ENCODE peak calls at places on chromosomes 13 and 19, in nine cellular contexts. One of them, this sample, is unnamed.

GRCh38 chr19:17915940-17916593 is 16.7 kb upstream of the CCDC124 start:
- DNase-seq in cardiac fibroblast: no peak
- DNase-seq in coronary artery: no peak
- DNase-seq in stomach: peak; percentile 44
- DNase-seq in gastrocnemius medialis: no peak
- DNase-seq in AG10803: no peak
- DNase-seq in PC-3: peak; percentile 89
- DNase-seq in lung: no peak
- DNase-seq in endothelial cell of umbilical vein: no peak
- DNase-seq in this sample: peak; percentile 67

GRCh38 chr13:39959497-39959896 is 304.0 kb downstream of the COG6 start:
- DNase-seq in cardiac fibroblast: peak; percentile 43
- DNase-seq in coronary artery: no peak
- DNase-seq in stomach: no peak
- DNase-seq in gastrocnemius medialis: no peak
- DNase-seq in AG10803: no peak
- DNase-seq in PC-3: no peak
- DNase-seq in lung: no peak
- DNase-seq in endothelial cell of umbilical vein: no peak
- DNase-seq in this sample: no peak

GRCh38 chr19:48186015-48186414 is 15.5 kb downstream of the ZSWIM9 start:
- DNase-seq in cardiac fibroblast: no peak
- DNase-seq in coronary artery: no peak
- DNase-seq in stomach: no peak
- DNase-seq in gastrocnemius medialis: no peak
- DNase-seq in AG10803: no peak
- DNase-seq in PC-3: no peak
- DNase-seq in lung: no peak
- DNase-seq in endothelial cell of umbilical vein: no peak
- DNase-seq in this sample: no peak

GRCh38 chr19:48745208-48745995 is 1.3 kb downstream of the IZUMO1 start:
- DNase-seq in cardiac fibroblast: peak; percentile 72
- DNase-seq in coronary artery: no peak
- DNase-seq in stomach: peak; percentile 63
- DNase-seq in gastrocnemius medialis: peak; percentile 65
- DNase-seq in AG10803: peak; percentile 43
- DNase-seq in PC-3: peak; percentile 63
- DNase-seq in lung: peak; percentile 69
- DNase-seq in endothelial cell of umbilical vein: peak; percentile 56
- DNase-seq in this sample: no peak

GRCh38 chr19:29953352-29954247 is 11.6 kb downstream of the URI1 start:
- DNase-seq in cardiac fibroblast: no peak
- DNase-seq in coronary artery: no peak
- DNase-seq in stomach: no peak
- DNase-seq in gastrocnemius medialis: no peak
- DNase-seq in AG10803: no peak
- DNase-seq in PC-3: no peak
- DNase-seq in lung: no peak
- DNase-seq in endothelial cell of umbilical vein: no peak
- DNase-seq in this sample: no peak

GRCh38 chr13:71218960-71219359 is 648.0 kb downstream of the DACH1 start:
- DNase-seq in cardiac fibroblast: no peak
- DNase-seq in coronary artery: no peak
- DNase-seq in stomach: no peak
- DNase-seq in gastrocnemius medialis: no peak
- DNase-seq in AG10803: no peak
- DNase-seq in PC-3: peak; percentile 48
- DNase-seq in lung: no peak
- DNase-seq in endothelial cell of umbilical vein: peak; percentile 49
- DNase-seq in this sample: peak; percentile 3

GRCh38 chr19:44758596-44758995 is 10.1 kb downstream of the BCL3 start:
- DNase-seq in cardiac fibroblast: peak; percentile 59
- DNase-seq in coronary artery: no peak
- DNase-seq in stomach: no peak
- DNase-seq in gastrocnemius medialis: no peak
- DNase-seq in AG10803: no peak
- DNase-seq in PC-3: no peak
- DNase-seq in lung: no peak
- DNase-seq in endothelial cell of umbilical vein: no peak
- DNase-seq in this sample: no peak

GRCh38 chr19:50434525-50434924 is 1.8 kb downstream of the MYBPC2 start:
- DNase-seq in cardiac fibroblast: no peak
- DNase-seq in coronary artery: no peak
- DNase-seq in stomach: no peak
- DNase-seq in gastrocnemius medialis: peak; percentile 76
- DNase-seq in AG10803: no peak
- DNase-seq in PC-3: no peak
- DNase-seq in lung: no peak
- DNase-seq in endothelial cell of umbilical vein: no peak
- DNase-seq in this sample: no peak

GRCh38 chr13:40640845-40641458 is 25.5 kb downstream of the FOXO1 start:
- DNase-seq in cardiac fibroblast: no peak
- DNase-seq in coronary artery: no peak
- DNase-seq in stomach: no peak
- DNase-seq in gastrocnemius medialis: peak; percentile 70
- DNase-seq in AG10803: no peak
- DNase-seq in PC-3: peak; percentile 37
- DNase-seq in lung: no peak
- DNase-seq in endothelial cell of umbilical vein: no peak
- DNase-seq in this sample: no peak

DNA sequence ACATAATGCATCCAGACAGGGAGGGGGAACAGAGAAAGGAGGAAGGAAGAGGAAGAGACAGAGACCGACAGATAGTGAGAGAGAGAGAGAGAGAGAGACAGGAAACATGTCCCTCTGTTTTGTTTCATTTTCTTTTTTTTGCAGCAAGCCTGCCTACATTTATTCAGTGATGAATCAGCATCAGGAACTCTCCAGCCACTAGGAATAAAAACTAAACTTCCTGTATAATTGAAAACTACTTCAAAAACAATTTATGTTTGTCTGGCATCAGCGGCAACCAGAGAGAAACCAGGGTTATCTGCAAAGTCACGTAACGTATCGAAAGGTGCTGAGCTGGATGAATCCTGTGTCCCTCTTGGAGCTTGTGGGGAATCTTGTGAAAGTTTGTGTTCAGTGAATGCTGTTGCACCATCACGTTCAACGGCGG is 148.6 kb upstream of the SOX21 start:
- DNase-seq in cardiac fibroblast: peak; percentile 22
- DNase-seq in coronary artery: no peak
- DNase-seq in stomach: no peak
- DNase-seq in gastrocnemius medialis: no peak
- DNase-seq in AG10803: peak; percentile 21
- DNase-seq in PC-3: peak; percentile 31
- DNase-seq in lung: no peak
- DNase-seq in endothelial cell of umbilical vein: peak; percentile 80
- DNase-seq in this sample: no peak
- H3K4me3 ChIP-seq in cardiac fibroblast: peak overlapping the region; percentile 12
- H3K4me3 ChIP-seq in coronary artery: peak overlapping the region; percentile 56
- H3K4me3 ChIP-seq in stomach: peak overlapping the region; percentile 9
- H3K4me3 ChIP-seq in gastrocnemius medialis: peak overlapping the region; percentile 21
- H3K4me3 ChIP-seq in AG10803: peak overlapping the region; percentile 49
- H3K4me3 ChIP-seq in PC-3: peak overlapping the region; percentile 66
- H3K4me3 ChIP-seq in lung: no peak overlapping the region
- H3K4me3 ChIP-seq in endothelial cell of umbilical vein: peak overlapping the region; percentile 77
- H3K4me3 ChIP-seq in this sample: no peak overlapping the region

GRCh38 chr13:64471916-64472315 is 2758.2 kb downstream of the PCDH9 start:
- DNase-seq in cardiac fibroblast: peak; percentile 72
- DNase-seq in coronary artery: no peak
- DNase-seq in stomach: no peak
- DNase-seq in gastrocnemius medialis: no peak
- DNase-seq in AG10803: peak; percentile 57
- DNase-seq in PC-3: peak; percentile 48
- DNase-seq in lung: no peak
- DNase-seq in endothelial cell of umbilical vein: peak; percentile 66
- DNase-seq in this sample: no peak
- TF ChIP-seq CTCF in cardiac fibroblast: peak; percentile 47
- TF ChIP-seq CTCF in coronary artery: peak; percentile 21
- TF ChIP-seq CTCF in stomach: no peak
- TF ChIP-seq CTCF in gastrocnemius medialis: no peak
- TF ChIP-seq CTCF in AG10803: peak; percentile 60
- TF ChIP-seq CTCF in PC-3: peak; percentile 68
- TF ChIP-seq CTCF in lung: no peak
- TF ChIP-seq CTCF in endothelial cell of umbilical vein: peak; percentile 22
- TF ChIP-seq CTCF in this sample: peak; percentile 50

DNA sequence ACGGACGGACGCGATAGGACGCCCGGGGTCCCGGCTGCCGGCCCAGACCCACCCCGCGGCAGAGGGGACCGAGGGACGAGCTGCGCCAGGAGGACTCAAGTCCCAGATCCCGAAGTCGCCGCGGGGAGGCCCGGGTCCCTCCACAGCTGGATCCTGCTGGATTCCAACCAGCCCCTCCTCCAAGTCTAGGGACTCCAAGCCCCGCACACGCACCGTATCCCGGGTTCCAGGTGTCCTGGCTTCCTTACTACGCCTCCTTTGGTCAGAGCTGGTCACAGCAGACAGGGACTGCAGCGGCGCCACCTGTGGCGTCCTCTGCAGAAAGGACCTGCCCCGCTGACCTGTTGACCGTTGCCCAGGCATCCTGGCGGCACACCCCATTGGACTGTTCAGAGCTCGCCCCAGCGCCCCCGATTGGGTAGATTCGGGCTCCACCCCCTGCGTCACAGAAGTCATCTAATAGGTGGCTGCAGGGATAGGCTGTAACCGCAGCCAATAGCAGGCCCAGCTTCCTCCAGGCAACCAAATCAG is 29.0 kb upstream of the ZNF709 start:
- DNase-seq in cardiac fibroblast: no peak
- DNase-seq in coronary artery: no peak
- DNase-seq in stomach: no peak
- DNase-seq in gastrocnemius medialis: no peak
- DNase-seq in AG10803: no peak
- DNase-seq in PC-3: no peak
- DNase-seq in lung: peak; percentile 29
- DNase-seq in endothelial cell of umbilical vein: no peak
- DNase-seq in this sample: no peak
- H3K4me3 ChIP-seq in cardiac fibroblast: no peak overlapping the region
- H3K4me3 ChIP-seq in coronary artery: peak overlapping the region; percentile 36
- H3K4me3 ChIP-seq in stomach: peak overlapping the region; percentile 12
- H3K4me3 ChIP-seq in gastrocnemius medialis: no peak overlapping the region
- H3K4me3 ChIP-seq in AG10803: no peak overlapping the region
- H3K4me3 ChIP-seq in PC-3: no peak overlapping the region
- H3K4me3 ChIP-seq in lung: no peak overlapping the region
- H3K4me3 ChIP-seq in endothelial cell of umbilical vein: no peak overlapping the region
- H3K4me3 ChIP-seq in this sample: no peak overlapping the region

GRCh38 chr13:114234645-114235421 is at the start of gene CDC16:
- DNase-seq in cardiac fibroblast: peak; percentile 93
- DNase-seq in coronary artery: peak; percentile 92
- DNase-seq in stomach: peak; percentile 95
- DNase-seq in gastrocnemius medialis: peak; percentile 91
- DNase-seq in AG10803: peak; percentile 91
- DNase-seq in PC-3: peak; percentile 85
- DNase-seq in lung: peak; percentile 94
- DNase-seq in endothelial cell of umbilical vein: peak; percentile 76
- DNase-seq in this sample: peak; percentile 73
- TF ChIP-seq CTCF in cardiac fibroblast: no peak
- TF ChIP-seq CTCF in coronary artery: no peak
- TF ChIP-seq CTCF in stomach: peak; percentile 37
- TF ChIP-seq CTCF in gastrocnemius medialis: no peak
- TF ChIP-seq CTCF in AG10803: no peak
- TF ChIP-seq CTCF in PC-3: no peak
- TF ChIP-seq CTCF in lung: no peak
- TF ChIP-seq CTCF in endothelial cell of umbilical vein: peak; percentile 29
- TF ChIP-seq CTCF in this sample: no peak

DNA sequence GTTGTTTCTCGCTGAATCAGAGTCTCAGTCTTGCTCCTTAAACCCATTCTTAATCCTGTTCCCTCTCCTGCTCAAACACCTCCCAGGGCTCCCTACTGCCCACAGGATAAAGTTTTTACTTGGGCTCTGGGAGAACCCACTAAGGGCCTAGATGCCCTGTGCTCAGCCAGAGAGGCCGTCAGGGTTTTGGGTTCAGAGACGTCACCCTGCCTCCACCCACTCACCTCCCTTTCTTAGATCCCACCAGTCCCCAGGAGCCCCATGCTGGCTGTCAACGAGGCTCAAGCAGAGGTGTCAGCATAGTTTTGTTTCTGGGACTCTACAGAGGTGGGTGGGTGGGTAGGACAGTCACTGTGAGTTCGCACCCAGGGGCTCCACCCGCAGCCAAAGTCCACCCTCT is 15.5 kb upstream of the CYP4F2 start:
- DNase-seq in cardiac fibroblast: no peak
- DNase-seq in coronary artery: no peak
- DNase-seq in stomach: peak; percentile 13
- DNase-seq in gastrocnemius medialis: no peak
- DNase-seq in AG10803: no peak
- DNase-seq in PC-3: no peak
- DNase-seq in lung: no peak
- DNase-seq in endothelial cell of umbilical vein: no peak
- DNase-seq in this sample: no peak
- H3K4me3 ChIP-seq in cardiac fibroblast: no peak overlapping the region
- H3K4me3 ChIP-seq in coronary artery: no peak overlapping the region
- H3K4me3 ChIP-seq in stomach: no peak overlapping the region
- H3K4me3 ChIP-seq in gastrocnemius medialis: no peak overlapping the region
- H3K4me3 ChIP-seq in AG10803: no peak overlapping the region
- H3K4me3 ChIP-seq in PC-3: no peak overlapping the region
- H3K4me3 ChIP-seq in lung: no peak overlapping the region
- H3K4me3 ChIP-seq in endothelial cell of umbilical vein: no peak overlapping the region
- H3K4me3 ChIP-seq in this sample: no peak overlapping the region

DNA sequence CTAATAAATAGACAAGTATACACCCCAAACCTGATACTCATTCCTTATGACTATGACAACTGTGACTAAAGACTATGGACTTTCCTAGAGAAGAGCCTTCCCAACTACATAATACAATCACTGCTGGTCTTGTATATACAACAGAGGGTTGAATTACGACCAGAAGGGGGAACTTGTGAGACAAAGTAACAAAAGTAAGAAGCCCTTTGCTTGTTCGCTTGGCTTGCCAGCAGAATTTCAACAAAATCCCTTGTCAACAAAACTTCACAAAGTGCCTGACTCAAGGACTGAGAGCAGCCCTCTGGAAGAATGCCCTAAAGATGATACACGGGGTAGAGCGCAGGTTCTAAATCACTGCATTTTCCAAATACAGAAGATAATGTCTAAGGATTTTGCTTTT is 99.4 kb downstream of the WASF3 start:
- DNase-seq in cardiac fibroblast: peak; percentile 56
- DNase-seq in coronary artery: no peak
- DNase-seq in stomach: no peak
- DNase-seq in gastrocnemius medialis: no peak
- DNase-seq in AG10803: peak; percentile 20
- DNase-seq in PC-3: peak; percentile 41
- DNase-seq in lung: no peak
- DNase-seq in endothelial cell of umbilical vein: no peak
- DNase-seq in this sample: peak; percentile 52
- TF ChIP-seq CTCF in cardiac fibroblast: no peak
- TF ChIP-seq CTCF in coronary artery: no peak
- TF ChIP-seq CTCF in stomach: no peak
- TF ChIP-seq CTCF in gastrocnemius medialis: no peak
- TF ChIP-seq CTCF in AG10803: peak; percentile 8
- TF ChIP-seq CTCF in PC-3: peak; percentile 45
- TF ChIP-seq CTCF in lung: no peak
- TF ChIP-seq CTCF in endothelial cell of umbilical vein: no peak
- TF ChIP-seq CTCF in this sample: peak; percentile 23

GRCh38 chr13:84910423-84910822 is 888.8 kb downstream of the SLITRK6 start:
- DNase-seq in cardiac fibroblast: no peak
- DNase-seq in coronary artery: no peak
- DNase-seq in stomach: no peak
- DNase-seq in gastrocnemius medialis: no peak
- DNase-seq in AG10803: no peak
- DNase-seq in PC-3: no peak
- DNase-seq in lung: no peak
- DNase-seq in endothelial cell of umbilical vein: no peak
- DNase-seq in this sample: no peak
- H3K4me3 ChIP-seq in cardiac fibroblast: no peak overlapping the region
- H3K4me3 ChIP-seq in coronary artery: no peak overlapping the region
- H3K4me3 ChIP-seq in stomach: no peak overlapping the region
- H3K4me3 ChIP-seq in gastrocnemius medialis: no peak overlapping the region
- H3K4me3 ChIP-seq in AG10803: no peak overlapping the region
- H3K4me3 ChIP-seq in PC-3: no peak overlapping the region
- H3K4me3 ChIP-seq in lung: no peak overlapping the region
- H3K4me3 ChIP-seq in endothelial cell of umbilical vein: no peak overlapping the region
- H3K4me3 ChIP-seq in this sample: no peak overlapping the region

GRCh38 chr13:93922063-93922462 is 557.4 kb downstream of the DCT start:
- DNase-seq in cardiac fibroblast: peak; percentile 21
- DNase-seq in coronary artery: no peak
- DNase-seq in stomach: no peak
- DNase-seq in gastrocnemius medialis: no peak
- DNase-seq in AG10803: no peak
- DNase-seq in PC-3: peak; percentile 10
- DNase-seq in lung: no peak
- DNase-seq in endothelial cell of umbilical vein: no peak
- DNase-seq in this sample: no peak
- TF ChIP-seq CTCF in cardiac fibroblast: peak; percentile 11
- TF ChIP-seq CTCF in coronary artery: no peak
- TF ChIP-seq CTCF in stomach: no peak
- TF ChIP-seq CTCF in gastrocnemius medialis: no peak
- TF ChIP-seq CTCF in AG10803: no peak
- TF ChIP-seq CTCF in PC-3: peak; percentile 34
- TF ChIP-seq CTCF in lung: no peak
- TF ChIP-seq CTCF in endothelial cell of umbilical vein: no peak
- TF ChIP-seq CTCF in this sample: peak; percentile 43